ENCODE peak calls at places on chromosomes 12 and 14, in five cellular contexts. One of them, this sample, is unnamed.

GRCh38 chr12:132566551-132567131 is 43.7 kb downstream of the LRCOL1 start:
- DNase-seq in AG09309: no peak
- DNase-seq in GM04504: no peak
- DNase-seq in HTR-8/SVneo: no peak
- DNase-seq in pons: peak
- DNase-seq in this sample: no peak

GRCh38 chr12:104495786-104496185 is 39.0 kb downstream of the CHST11 start:
- DNase-seq in AG09309: no peak
- DNase-seq in GM04504: no peak
- DNase-seq in HTR-8/SVneo: no peak
- DNase-seq in pons: no peak
- DNase-seq in this sample: no peak

GRCh38 chr14:98428483-98428994 is 843.5 kb downstream of the BCL11B start:
- DNase-seq in AG09309: no peak
- DNase-seq in GM04504: no peak
- DNase-seq in HTR-8/SVneo: no peak
- DNase-seq in pons: no peak
- DNase-seq in this sample: no peak

GRCh38 chr12:124666722-124667259 is 99.4 kb upstream of the NCOR2 start:
- DNase-seq in AG09309: no peak
- DNase-seq in GM04504: no peak
- DNase-seq in HTR-8/SVneo: no peak
- DNase-seq in pons: no peak
- DNase-seq in this sample: no peak

GRCh38 chr12:2960432-2960956 is 1.3 kb downstream of the TEAD4 start:
- DNase-seq in AG09309: no peak
- DNase-seq in GM04504: no peak
- DNase-seq in HTR-8/SVneo: peak
- DNase-seq in pons: no peak
- DNase-seq in this sample: no peak

GRCh38 chr14:72679106-72679505 is 214.8 kb downstream of the DPF3 start:
- DNase-seq in AG09309: no peak
- DNase-seq in GM04504: no peak
- DNase-seq in HTR-8/SVneo: no peak
- DNase-seq in pons: no peak
- DNase-seq in this sample: no peak

GRCh38 chr14:73740921-73741326 is 26.7 kb upstream of the PNMA1 start:
- DNase-seq in AG09309: no peak
- DNase-seq in GM04504: no peak
- DNase-seq in HTR-8/SVneo: no peak
- DNase-seq in pons: no peak
- DNase-seq in this sample: no peak

GRCh38 chr12:89339531-89339930 is 12.8 kb downstream of the DUSP6 start:
- DNase-seq in AG09309: no peak
- DNase-seq in GM04504: no peak
- DNase-seq in HTR-8/SVneo: no peak
- DNase-seq in pons: no peak
- DNase-seq in this sample: no peak

GRCh38 chr14:86038401-86038985 is 508.5 kb downstream of the FLRT2 start:
- DNase-seq in AG09309: peak
- DNase-seq in GM04504: peak
- DNase-seq in HTR-8/SVneo: peak
- DNase-seq in pons: peak
- DNase-seq in this sample: peak

GRCh38 chr12:116559080-116559329 is 176 bp upstream of the MAP1LC3B2 start:
- DNase-seq in AG09309: no peak
- DNase-seq in GM04504: no peak
- DNase-seq in HTR-8/SVneo: no peak
- DNase-seq in pons: peak
- DNase-seq in this sample: peak

GRCh38 chr14:65432361-65432948 is 19.9 kb downstream of the FUT8 start:
- DNase-seq in AG09309: no peak
- DNase-seq in GM04504: no peak
- DNase-seq in HTR-8/SVneo: no peak
- DNase-seq in pons: no peak
- DNase-seq in this sample: no peak

GRCh38 chr14:100587763-100588411 is 670 bp upstream of the BEGAIN start:
- DNase-seq in AG09309: no peak
- DNase-seq in GM04504: no peak
- DNase-seq in HTR-8/SVneo: no peak
- DNase-seq in pons: no peak
- DNase-seq in this sample: no peak

GRCh38 chr14:73784065-73784987 is 67.3 kb upstream of the PTGR2 start:
- DNase-seq in AG09309: no peak
- DNase-seq in GM04504: peak
- DNase-seq in HTR-8/SVneo: no peak
- DNase-seq in pons: no peak
- DNase-seq in this sample: peak

GRCh38 chr12:229441-230191 is 15.7 kb upstream of the SLC6A12 start:
- DNase-seq in AG09309: no peak
- DNase-seq in GM04504: no peak
- DNase-seq in HTR-8/SVneo: no peak
- DNase-seq in pons: no peak
- DNase-seq in this sample: no peak

GRCh38 chr14:88871429-88871828 is 47.0 kb downstream of the TTC8 start:
- DNase-seq in AG09309: no peak
- DNase-seq in GM04504: no peak
- DNase-seq in HTR-8/SVneo: no peak
- DNase-seq in pons: peak
- DNase-seq in this sample: no peak

GRCh38 chr12:93226356-93226755 is 151.4 kb upstream of the NUDT4 start:
- DNase-seq in AG09309: no peak
- DNase-seq in GM04504: no peak
- DNase-seq in HTR-8/SVneo: no peak
- DNase-seq in pons: no peak
- DNase-seq in this sample: no peak

GRCh38 chr14:92577321-92577742 is 63.8 kb downstream of the RIN3 start:
- DNase-seq in AG09309: no peak
- DNase-seq in GM04504: no peak
- DNase-seq in HTR-8/SVneo: no peak
- DNase-seq in pons: no peak
- DNase-seq in this sample: no peak

GRCh38 chr12:16076553-16076952 is 165.4 kb downstream of the DERA start:
- DNase-seq in AG09309: no peak
- DNase-seq in GM04504: peak
- DNase-seq in HTR-8/SVneo: peak
- DNase-seq in pons: peak
- DNase-seq in this sample: peak

GRCh38 chr14:74979029-74979428 is 23.6 kb upstream of the PGF start:
- DNase-seq in AG09309: no peak
- DNase-seq in GM04504: no peak
- DNase-seq in HTR-8/SVneo: no peak
- DNase-seq in pons: no peak
- DNase-seq in this sample: no peak

GRCh38 chr12:79978692-79979091 is 43.8 kb upstream of the PPP1R12A start:
- DNase-seq in AG09309: no peak
- DNase-seq in GM04504: no peak
- DNase-seq in HTR-8/SVneo: no peak
- DNase-seq in pons: no peak
- DNase-seq in this sample: no peak

GRCh38 chr14:70754989-70755388 is 54.3 kb downstream of the MAP3K9 start:
- DNase-seq in AG09309: no peak
- DNase-seq in GM04504: no peak
- DNase-seq in HTR-8/SVneo: no peak
- DNase-seq in pons: no peak
- DNase-seq in this sample: no peak

GRCh38 chr12:118164798-118165486 is 29.0 kb downstream of the PEBP1 start:
- DNase-seq in AG09309: no peak
- DNase-seq in GM04504: no peak
- DNase-seq in HTR-8/SVneo: peak
- DNase-seq in pons: no peak
- DNase-seq in this sample: peak

GRCh38 chr12:3772380-3772779 is 19.5 kb upstream of the CRACR2A start:
- DNase-seq in AG09309: no peak
- DNase-seq in GM04504: no peak
- DNase-seq in HTR-8/SVneo: no peak
- DNase-seq in pons: no peak
- DNase-seq in this sample: no peak

GRCh38 chr14:51283402-51283825 is 43.4 kb downstream of the TMX1 start:
- DNase-seq in AG09309: peak
- DNase-seq in GM04504: peak
- DNase-seq in HTR-8/SVneo: peak
- DNase-seq in pons: peak
- DNase-seq in this sample: peak

GRCh38 chr14:63949696-63950095 is 96.9 kb downstream of the SYNE2 start:
- DNase-seq in AG09309: no peak
- DNase-seq in GM04504: no peak
- DNase-seq in HTR-8/SVneo: no peak
- DNase-seq in pons: no peak
- DNase-seq in this sample: no peak

GRCh38 chr14:67241416-67242362 is at the start of gene PALS1:
- DNase-seq in AG09309: peak
- DNase-seq in GM04504: peak
- DNase-seq in HTR-8/SVneo: peak
- DNase-seq in pons: peak
- DNase-seq in this sample: peak

GRCh38 chr14:79056879-79057278 is 886.7 kb downstream of the NRXN3 start:
- DNase-seq in AG09309: no peak
- DNase-seq in GM04504: peak
- DNase-seq in HTR-8/SVneo: no peak
- DNase-seq in pons: no peak
- DNase-seq in this sample: no peak

GRCh38 chr14:68704736-68705720 is 87.8 kb downstream of the ZFP36L1 start:
- DNase-seq in AG09309: no peak
- DNase-seq in GM04504: no peak
- DNase-seq in HTR-8/SVneo: no peak
- DNase-seq in pons: no peak
- DNase-seq in this sample: no peak

GRCh38 chr12:26434299-26434915 is 239.0 kb downstream of the SSPN start:
- DNase-seq in AG09309: peak
- DNase-seq in GM04504: peak
- DNase-seq in HTR-8/SVneo: peak
- DNase-seq in pons: peak
- DNase-seq in this sample: peak

GRCh38 chr12:84696281-84696680 is 216.3 kb downstream of the SLC6A15 start:
- DNase-seq in AG09309: peak
- DNase-seq in GM04504: no peak
- DNase-seq in HTR-8/SVneo: no peak
- DNase-seq in pons: no peak
- DNase-seq in this sample: no peak